ENCODE peak calls at places on chromosomes 7 and 10, in five cellular contexts. U, O, P, D and T are unnamed samples.
A peak's percentile ranks its signal among the peaks of the same experiment; 100 is the strongest.

GRCh38 chr7:130210181-130210935 is 2.7 kb downstream of the SSMEM1 start:
- DNase-seq in U (no peak), O (no peak), P (peak; percentile 58), D (no peak), T (no peak)

GRCh38 chr7:51290702-51291290 is 25.8 kb downstream of the COBL start:
- DNase-seq in U (peak; percentile 16), O (no peak), P (no peak), D (no peak), T (no peak)

GRCh38 chr10:87750001-87750651 is 67.9 kb downstream of the ATAD1 start:
- DNase-seq in U (no peak), O (no peak), P (peak; percentile 96), D (peak; percentile 53), T (no peak)

GRCh38 chr10:118592675-118593330 is 2.6 kb downstream of the PRLHR start:
- DNase-seq in U (peak; percentile 94), O (no peak), P (no peak), D (no peak), T (no peak)

GRCh38 chr10:69160809-69161225 is 19.2 kb upstream of the SUPV3L1 start:
- DNase-seq in U (no peak), O (no peak), P (peak; percentile 63), D (peak; percentile 38), T (no peak)

GRCh38 chr7:83119002-83119358 is 43.7 kb downstream of the PCLO start:
- DNase-seq in U (no peak), O (no peak), P (no peak), D (no peak), T (no peak)

GRCh38 chr10:117007080-117007479 is 2.1 kb upstream of the SHTN1 start:
- DNase-seq in U (no peak), O (no peak), P (peak; percentile 79), D (peak; percentile 78), T (peak; percentile 81)

GRCh38 chr10:12097791-12098190 is 29.0 kb downstream of the DHTKD1 start:
- DNase-seq in U (no peak), O (no peak), P (no peak), D (no peak), T (no peak)

GRCh38 chr7:65477326-65477725 is 103.7 kb downstream of the ZNF92 start:
- DNase-seq in U (peak; percentile 41), O (no peak), P (no peak), D (no peak), T (peak; percentile 46)

GRCh38 chr7:2140216-2140870 is 92.4 kb downstream of the MAD1L1 start:
- DNase-seq in U (no peak), O (no peak), P (no peak), D (no peak), T (no peak)